ENCODE peak calls at places on chromosomes 7 and 10, in eight cellular contexts. R, U, E, A, O, D, H and X are unnamed samples.

GRCh38 chr7:105270117-105270516 is 118.6 kb downstream of the SRPK2 start:
- DNase-seq in E (no peak), A (no peak), R (no peak), D (no peak), H (peak), U (no peak), O (no peak), X (no peak)

GRCh38 chr10:89115876-89116627 is 91.1 kb downstream of the CH25H start:
- DNase-seq in U (no peak), H (no peak), A (no peak), E (peak), D (no peak), O (no peak), R (peak), X (no peak)

GRCh38 chr10:1217237-1217587 is 161.0 kb downstream of the WDR37 start:
- DNase-seq in E (no peak), O (no peak), U (no peak), A (no peak), H (no peak), R (no peak), D (no peak), X (no peak)

GRCh38 chr10:124375353-124375614 is 43.4 kb downstream of the OAT start:
- DNase-seq in O (no peak), R (no peak), U (no peak), A (no peak), E (no peak), D (no peak), H (no peak), X (no peak)

GRCh38 chr10:85228726-85229125 is 900.3 kb downstream of the CCSER2 start:
- DNase-seq in D (no peak), R (no peak), E (no peak), H (no peak), O (no peak), A (no peak), U (no peak), X (no peak)

GRCh38 chr7:76260171-76260703 is 42.2 kb upstream of the HSPB1 start:
- DNase-seq in R (peak), O (peak), U (peak), A (no peak), D (peak), E (peak), H (peak), X (peak)

GRCh38 chr10:132918617-132919373 is 23.6 kb downstream of the CFAP46 start:
- DNase-seq in A (no peak), H (no peak), E (no peak), R (no peak), O (no peak), U (no peak), D (peak), X (no peak)

GRCh38 chr7:54967384-54967783 is 51.4 kb upstream of the EGFR start:
- DNase-seq in U (no peak), D (peak), H (peak), R (no peak), A (no peak), O (no peak), E (peak), X (no peak)

GRCh38 chr7:38367301-38367700 is 93.9 kb upstream of the TARP start:
- DNase-seq in O (no peak), D (no peak), U (peak), A (peak), H (no peak), R (no peak), E (no peak), X (no peak)

GRCh38 chr7:90706067-90706716 is 110.1 kb downstream of the CDK14 start:
- DNase-seq in U (no peak), E (no peak), A (no peak), H (no peak), R (no peak), D (no peak), O (no peak), X (no peak)

GRCh38 chr10:117445992-117446391 is 70.8 kb upstream of the PDZD8 start:
- DNase-seq in R (no peak), O (no peak), A (no peak), U (no peak), E (no peak), D (no peak), H (no peak), X (no peak)

GRCh38 chr10:117531371-117532002 is 11.1 kb upstream of the EMX2 start:
- DNase-seq in O (no peak), D (no peak), H (no peak), E (no peak), A (no peak), R (no peak), U (no peak), X (no peak)

GRCh38 chr10:18406136-18406535 is 245.3 kb downstream of the NSUN6 start:
- DNase-seq in H (peak), D (no peak), A (no peak), R (no peak), E (peak), U (no peak), O (no peak), X (no peak)

GRCh38 chr10:69101451-69102095 is 13.7 kb downstream of the SRGN start:
- DNase-seq in H (no peak), O (no peak), D (no peak), R (peak), E (no peak), U (no peak), A (no peak), X (no peak)

GRCh38 chr7:51607447-51607846 is 290.8 kb upstream of the COBL start:
- DNase-seq in A (no peak), E (no peak), O (no peak), R (no peak), H (no peak), U (no peak), D (no peak), X (no peak)

GRCh38 chr10:16820018-16820417 is 2.8 kb upstream of the RSU1 start:
- DNase-seq in O (no peak), U (no peak), A (no peak), H (no peak), E (no peak), R (no peak), D (no peak), X (no peak)

GRCh38 chr7:97731736-97732370 is at the start of gene TAC1:
- DNase-seq in D (peak), E (no peak), H (peak), R (peak), A (no peak), O (peak), U (no peak), X (peak)

GRCh38 chr10:10551595-10551994 is 466.1 kb upstream of the CELF2 start:
- DNase-seq in A (no peak), R (no peak), D (peak), U (no peak), O (peak), E (no peak), H (no peak), X (no peak)

GRCh38 chr10:102413053-102413705 is 5.4 kb downstream of the PSD start:
- DNase-seq in U (peak), E (no peak), O (peak), H (peak), R (peak), D (no peak), A (peak), X (peak)

GRCh38 chr10:124414077-124414476 is 4.6 kb downstream of the OAT start:
- DNase-seq in H (no peak), R (peak), E (no peak), O (no peak), U (no peak), A (no peak), D (no peak), X (no peak)

GRCh38 chr7:106767498-106768323 is 97.4 kb upstream of the PIK3CG start:
- DNase-seq in R (peak), D (no peak), A (peak), E (no peak), U (peak), O (no peak), H (peak), X (no peak)

GRCh38 chr10:45023426-45023825 is 22.7 kb downstream of the ZNF22 start:
- DNase-seq in H (no peak), A (no peak), E (no peak), U (no peak), D (no peak), O (peak), R (peak), X (no peak)
- TF ChIP-seq EZH2phosphoT487 in H (no peak), A (no peak), E (no peak), U (no peak), D (no peak), O (no peak), R (no peak), X (no peak)

DNA sequence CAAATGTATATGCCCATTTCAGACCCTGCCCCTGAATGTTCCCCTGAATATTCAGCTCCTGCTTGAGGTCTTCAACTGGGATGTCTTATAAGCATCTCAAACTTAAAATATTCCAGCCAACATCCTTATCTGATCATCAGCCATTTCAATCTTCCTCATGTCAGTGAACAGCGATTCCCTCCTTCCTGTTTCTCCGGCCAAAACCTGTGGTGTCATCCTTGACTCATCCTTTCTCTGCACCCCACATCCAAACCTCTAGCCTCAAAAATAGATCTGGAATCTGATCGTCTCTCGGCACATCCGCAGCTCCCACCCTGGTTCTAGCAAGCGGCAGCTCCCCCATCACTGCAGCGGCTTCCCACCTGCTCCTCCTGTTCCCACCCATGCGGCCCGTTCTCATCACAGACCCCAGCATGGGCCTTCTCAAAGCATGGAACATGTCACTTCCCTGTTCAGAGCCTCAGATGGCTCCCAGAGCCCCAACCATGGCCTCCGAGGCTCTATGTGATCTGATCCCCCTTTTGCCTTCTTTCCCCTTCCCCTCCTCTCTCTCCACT is 165.7 kb downstream of the HECW1 start:
- DNase-seq in H (no peak), O (no peak), R (peak), D (no peak), A (no peak), E (no peak), U (no peak), X (no peak)
- TF ChIP-seq EZH2phosphoT487 in H (no peak), O (no peak), R (no peak), D (no peak), A (no peak), E (no peak), U (no peak), X (no peak)

GRCh38 chr7:84640637-84641036 is 446.0 kb upstream of the SEMA3A start:
- DNase-seq in E (no peak), O (peak), R (no peak), U (no peak), D (no peak), A (no peak), H (peak), X (no peak)

GRCh38 chr7:84638339-84638697 is 443.7 kb upstream of the SEMA3A start:
- DNase-seq in R (peak), A (no peak), U (no peak), O (no peak), H (no peak), D (no peak), E (no peak), X (peak)

GRCh38 chr7:84642611-84643010 is 448.0 kb upstream of the SEMA3A start:
- DNase-seq in U (no peak), A (no peak), D (no peak), R (no peak), E (no peak), H (no peak), O (no peak), X (peak)

GRCh38 chr7:84631913-84632312 is 437.3 kb upstream of the SEMA3A start:
- DNase-seq in A (no peak), R (no peak), H (no peak), O (no peak), D (no peak), E (no peak), U (no peak), X (no peak)

DNA sequence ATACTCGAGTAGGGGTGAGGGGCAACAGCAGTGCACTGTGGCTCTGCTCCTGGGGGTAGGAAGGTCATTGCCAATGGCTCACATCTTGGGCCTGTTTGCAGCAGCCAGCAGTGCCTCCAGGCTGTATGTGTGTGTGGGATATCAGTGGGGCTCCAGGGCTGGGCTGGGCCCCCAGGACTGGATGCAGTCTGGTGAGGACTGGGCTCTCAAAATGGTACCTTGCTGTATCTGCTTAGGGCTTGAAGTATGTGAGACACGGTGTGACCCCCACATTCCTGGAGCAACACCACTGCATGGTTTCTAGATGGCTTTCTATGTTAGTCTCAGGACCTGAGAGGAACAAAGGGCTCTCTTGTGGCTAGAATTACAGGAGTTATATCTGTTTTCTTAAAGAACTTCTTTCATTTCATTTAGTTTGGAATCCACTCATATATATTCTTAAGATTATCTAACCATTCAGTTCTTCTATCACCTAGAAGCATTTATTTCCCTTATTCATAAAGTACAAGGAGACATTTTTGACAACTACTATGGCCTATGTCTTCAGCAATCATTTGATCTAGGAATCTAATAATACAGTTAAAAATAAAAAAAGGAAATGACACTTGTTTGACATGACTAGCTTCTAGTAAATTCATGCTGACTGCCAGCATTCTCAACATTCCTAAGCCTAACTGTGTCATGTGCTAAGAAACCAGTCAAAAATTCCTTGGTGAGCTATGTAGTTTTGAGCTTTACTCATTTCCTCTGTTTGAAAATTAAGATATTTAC is 443.2 kb upstream of the SEMA3A start:
- DNase-seq in E (no peak), A (no peak), H (peak), U (no peak), R (peak), D (peak), O (peak), X (no peak)
- TF ChIP-seq EZH2phosphoT487 in E (no peak), A (no peak), H (no peak), U (no peak), R (no peak), D (no peak), O (no peak), X (no peak)

GRCh38 chr10:80535671-80536360 is 1.9 kb upstream of the SH2D4B start:
- DNase-seq in O (peak), E (peak), A (peak), U (peak), D (peak), R (peak), H (peak), X (no peak)
- TF ChIP-seq EZH2phosphoT487 in O (no peak), E (no peak), A (no peak), U (no peak), D (no peak), R (no peak), H (no peak), X (no peak)

GRCh38 chr10:119770928-119771327 is 45.1 kb downstream of the INPP5F start:
- DNase-seq in H (no peak), R (peak), D (no peak), E (no peak), U (no peak), A (no peak), O (no peak), X (no peak)
- TF ChIP-seq EZH2phosphoT487 in H (no peak), R (no peak), D (no peak), E (no peak), U (no peak), A (no peak), O (no peak), X (no peak)

GRCh38 chr7:73610105-73610504 is 14.2 kb downstream of the MLXIPL start:
- DNase-seq in O (no peak), H (no peak), E (no peak), U (no peak), R (no peak), A (no peak), D (no peak), X (no peak)

GRCh38 chr7:73611017-73611555 is 13.2 kb downstream of the MLXIPL start:
- DNase-seq in H (peak), U (no peak), O (no peak), A (no peak), R (no peak), D (no peak), E (no peak), X (no peak)

GRCh38 chr7:73605601-73606220 is 18.6 kb downstream of the MLXIPL start:
- DNase-seq in E (no peak), R (no peak), D (no peak), A (no peak), H (no peak), O (no peak), U (no peak), X (no peak)

GRCh38 chr7:73602721-73603651 is 21.3 kb downstream of the MLXIPL start:
- DNase-seq in O (peak), U (no peak), D (no peak), R (no peak), A (no peak), H (peak), E (no peak), X (no peak)

DNA sequence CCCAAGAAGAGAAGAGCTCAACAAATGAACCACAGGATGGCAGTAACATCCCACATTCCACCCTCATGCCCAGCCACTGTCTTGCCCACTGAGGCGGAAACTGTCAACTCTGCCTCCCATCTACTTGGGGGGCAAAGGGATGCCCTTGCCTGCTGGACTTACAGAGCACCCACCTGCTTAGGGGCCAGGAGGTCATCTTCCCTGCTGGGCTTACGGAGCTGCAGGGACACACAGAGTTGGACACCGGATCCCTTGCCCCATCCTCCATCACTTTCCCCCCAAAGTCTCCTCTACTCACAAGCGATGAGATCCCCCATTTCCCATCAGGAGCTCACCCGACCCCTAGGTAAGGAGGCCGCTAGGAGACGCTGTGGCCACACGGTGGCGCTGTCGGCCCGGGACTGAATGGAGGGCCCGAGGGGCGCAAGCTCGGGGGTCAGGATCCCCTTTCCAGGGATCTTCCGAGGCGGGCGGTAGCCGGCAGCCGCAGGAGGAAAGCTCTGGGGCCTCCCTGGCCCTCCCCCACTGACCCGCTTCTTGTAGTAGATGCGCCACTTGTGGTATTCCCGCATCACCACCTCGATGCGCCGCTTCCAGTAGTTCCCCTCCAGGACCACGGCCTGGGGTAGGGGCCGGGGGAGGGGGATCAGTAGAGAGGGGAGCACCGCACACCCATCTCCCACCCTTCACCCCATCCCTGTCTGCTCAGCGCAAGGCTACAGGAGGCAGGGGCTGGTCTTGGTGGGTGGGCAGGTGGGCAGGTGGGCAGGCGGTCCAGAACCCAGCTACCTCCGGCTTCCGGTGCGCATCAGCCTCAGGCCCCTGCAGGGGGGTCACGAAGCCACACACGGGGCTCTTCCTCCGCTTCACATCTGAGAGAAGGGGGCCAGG is 17.3 kb downstream of the MLXIPL start:
- DNase-seq in U (peak), H (peak), R (peak), A (peak), E (no peak), D (peak), O (peak), X (peak)
- TF ChIP-seq EZH2phosphoT487 in U (no peak), H (no peak), R (no peak), A (no peak), E (no peak), D (no peak), O (no peak), X (no peak)

GRCh38 chr7:84112771-84113170 is 81.8 kb downstream of the SEMA3A start:
- DNase-seq in H (no peak), R (peak), O (no peak), U (no peak), A (no peak), D (no peak), E (no peak), X (no peak)
- TF ChIP-seq EZH2phosphoT487 in H (no peak), R (no peak), O (no peak), U (no peak), A (no peak), D (no peak), E (no peak), X (no peak)